ENCODE peak calls at places on chromosome 1, in four cellular contexts. P, R, B and Z are unnamed samples.

GRCh38 chr1:91502882-91503184 is 2.2 kb downstream of the CDC7 start:
- DNase-seq in P (no peak), R (peak), B (peak), Z (peak)

GRCh38 chr1:183023146-183023600 is at the start of gene LAMC1:
- DNase-seq in P (peak), R (peak), B (peak), Z (peak)

GRCh38 chr1:55632058-55632457 is 416.9 kb upstream of the USP24 start:
- DNase-seq in P (no peak), R (peak), B (no peak), Z (no peak)

GRCh38 chr1:68223714-68224113 is 8.6 kb downstream of the WLS start:
- DNase-seq in P (no peak), R (no peak), B (no peak), Z (no peak)

GRCh38 chr1:20284046-20284445 is 6.6 kb upstream of the VWA5B1 start:
- DNase-seq in P (no peak), R (no peak), B (peak), Z (peak)

GRCh38 chr1:20494609-20495311 is 8.8 kb upstream of the CAMK2N1 start:
- DNase-seq in P (no peak), R (peak), B (no peak), Z (no peak)

GRCh38 chr1:35644204-35644603 is 2.9 kb upstream of the PSMB2 start:
- DNase-seq in P (no peak), R (no peak), B (no peak), Z (no peak)

GRCh38 chr1:222420621-222421020 is 127.3 kb downstream of the HHIPL2 start:
- DNase-seq in P (no peak), R (no peak), B (no peak), Z (no peak)

GRCh38 chr1:213162338-213162737 is 111.3 kb downstream of the RPS6KC1 start:
- DNase-seq in P (peak), R (peak), B (no peak), Z (no peak)

GRCh38 chr1:107963601-107964396 is 1.2 kb downstream of the VAV3 start:
- DNase-seq in P (peak), R (no peak), B (peak), Z (no peak)

GRCh38 chr1:48470506-48470905 is 1.5 kb downstream of the SPATA6 start:
- DNase-seq in P (peak), R (no peak), B (peak), Z (no peak)

GRCh38 chr1:1971017-1971416 is 32.6 kb downstream of the CFAP74 start:
- DNase-seq in P (no peak), R (no peak), B (no peak), Z (no peak)